ENCODE peak calls at places on chromosomes 11 and 22, in eight cellular contexts. G is Daoy; E is GM03348; D is activated CD4-positive, CD25-positive, alpha-beta regulatory T cell; R is stimulated activated CD8-positive, alpha-beta memory T cell treated with anti-CD3 and anti-CD28 coated beads, Interleukin-15, amount 100 ng/mL, for 1 hour; J is kidney; M is GM10248; Z is foreskin fibroblast. H is an unnamed sample.

GRCh38 chr11:18844753-18845367 is 53.3 kb upstream of the PTPN5 start:
- DNase-seq in Z (peak; percentile 7), R (no peak), D (no peak), G (no peak), E (peak; percentile 45), J (no peak), M (peak; percentile 28), H (peak; percentile 51)

GRCh38 chr11:112316971-112317370 is 56.3 kb upstream of the PLET1 start:
- DNase-seq in J (no peak), M (no peak), R (no peak), G (no peak), D (no peak), E (no peak), Z (no peak), H (no peak)

GRCh38 chr11:7495997-7496545 is 10.8 kb downstream of the OLFML1 start:
- DNase-seq in D (no peak), J (no peak), Z (no peak), G (no peak), E (no peak), R (no peak), M (peak; percentile 58), H (no peak)

GRCh38 chr11:46722566-46723358 is 3.7 kb downstream of the F2 start:
- DNase-seq in D (no peak), G (no peak), J (no peak), R (no peak), E (no peak), Z (no peak), M (no peak), H (no peak)

GRCh38 chr22:30309981-30310672 is 16.6 kb downstream of the TBC1D10A start:
- DNase-seq in D (no peak), E (peak; percentile 45), G (peak; percentile 83), M (peak; percentile 58), J (no peak), R (no peak), Z (peak; percentile 75), H (peak; percentile 98)

GRCh38 chr11:36186340-36186739 is 102.9 kb downstream of the COMMD9 start:
- DNase-seq in R (no peak), M (no peak), Z (peak; percentile 77), J (no peak), E (peak; percentile 34), D (no peak), G (peak; percentile 32), H (peak; percentile 42)

GRCh38 chr22:44525872-44526271 is 27.8 kb upstream of the RTL6 start:
- DNase-seq in M (no peak), D (no peak), R (no peak), G (no peak), Z (no peak), J (no peak), E (no peak), H (no peak)

GRCh38 chr11:90344546-90344945 is 121.7 kb upstream of the CHORDC1 start:
- DNase-seq in D (no peak), R (no peak), E (no peak), G (no peak), J (no peak), Z (no peak), M (no peak), H (no peak)

GRCh38 chr11:134562176-134562575 is 150.1 kb upstream of the B3GAT1 start:
- DNase-seq in E (no peak), G (no peak), M (no peak), J (no peak), R (no peak), D (no peak), Z (no peak), H (no peak)

GRCh38 chr11:64875369-64876225 is 2.8 kb downstream of the EHD1 start:
- DNase-seq in E (no peak), M (no peak), R (no peak), Z (no peak), D (no peak), G (no peak), J (no peak), H (no peak)